ENCODE peak calls at places on chromosome 3, in six cellular contexts. One of them, this sample, is unnamed.

GRCh38 chr3:3110299-3110630 is at the start of gene IL5RA:
- DNase-seq in A549: peak
- DNase-seq in testis: no peak
- DNase-seq in transverse colon: no peak
- DNase-seq in HepG2: no peak
- DNase-seq in heart left ventricle: no peak
- DNase-seq in this sample: peak

GRCh38 chr3:112467584-112467983 is 31.7 kb downstream of the BTLA start:
- DNase-seq in A549: peak
- DNase-seq in testis: no peak
- DNase-seq in transverse colon: no peak
- DNase-seq in HepG2: no peak
- DNase-seq in heart left ventricle: no peak
- DNase-seq in this sample: no peak

GRCh38 chr3:151086484-151087456 is 1.3 kb downstream of the MED12L start:
- DNase-seq in A549: peak
- DNase-seq in testis: peak
- DNase-seq in transverse colon: peak
- DNase-seq in HepG2: peak
- DNase-seq in heart left ventricle: peak
- DNase-seq in this sample: peak

GRCh38 chr3:61331937-61332590 is 80.8 kb upstream of the FHIT start:
- DNase-seq in A549: no peak
- DNase-seq in testis: no peak
- DNase-seq in transverse colon: no peak
- DNase-seq in HepG2: no peak
- DNase-seq in heart left ventricle: no peak
- DNase-seq in this sample: no peak

GRCh38 chr3:29758108-29759020 is 477.5 kb downstream of the RBMS3 start:
- DNase-seq in A549: no peak
- DNase-seq in testis: no peak
- DNase-seq in transverse colon: no peak
- DNase-seq in HepG2: no peak
- DNase-seq in heart left ventricle: no peak
- DNase-seq in this sample: no peak

GRCh38 chr3:156132313-156132712 is 11.9 kb downstream of the KCNAB1 start:
- DNase-seq in A549: no peak
- DNase-seq in testis: no peak
- DNase-seq in transverse colon: no peak
- DNase-seq in HepG2: no peak
- DNase-seq in heart left ventricle: no peak
- DNase-seq in this sample: no peak

GRCh38 chr3:38404286-38404685 is 49.4 kb upstream of the ACVR2B start:
- DNase-seq in A549: no peak
- DNase-seq in testis: no peak
- DNase-seq in transverse colon: peak
- DNase-seq in HepG2: no peak
- DNase-seq in heart left ventricle: no peak
- DNase-seq in this sample: no peak

GRCh38 chr3:50154840-50155490 is at the start of gene SEMA3F:
- DNase-seq in A549: peak
- DNase-seq in testis: peak
- DNase-seq in transverse colon: peak
- DNase-seq in HepG2: peak
- DNase-seq in heart left ventricle: peak
- DNase-seq in this sample: peak

GRCh38 chr3:73073091-73073707 is 11.7 kb downstream of the EBLN2 start:
- DNase-seq in A549: no peak
- DNase-seq in testis: no peak
- DNase-seq in transverse colon: no peak
- DNase-seq in HepG2: peak
- DNase-seq in heart left ventricle: no peak
- DNase-seq in this sample: no peak

GRCh38 chr3:120846073-120846472 is 61.9 kb upstream of the STXBP5L start:
- DNase-seq in A549: no peak
- DNase-seq in testis: no peak
- DNase-seq in transverse colon: no peak
- DNase-seq in HepG2: no peak
- DNase-seq in heart left ventricle: no peak
- DNase-seq in this sample: no peak

GRCh38 chr3:35498506-35499210 is 140.7 kb upstream of the ARPP21 start:
- DNase-seq in A549: no peak
- DNase-seq in testis: no peak
- DNase-seq in transverse colon: no peak
- DNase-seq in HepG2: no peak
- DNase-seq in heart left ventricle: no peak
- DNase-seq in this sample: no peak

GRCh38 chr3:50435382-50435781 is 68.1 kb downstream of the CACNA2D2 start:
- DNase-seq in A549: no peak
- DNase-seq in testis: no peak
- DNase-seq in transverse colon: no peak
- DNase-seq in HepG2: no peak
- DNase-seq in heart left ventricle: no peak
- DNase-seq in this sample: peak

GRCh38 chr3:29144361-29144760 is 136.5 kb upstream of the RBMS3 start:
- DNase-seq in A549: no peak
- DNase-seq in testis: no peak
- DNase-seq in transverse colon: no peak
- DNase-seq in HepG2: no peak
- DNase-seq in heart left ventricle: no peak
- DNase-seq in this sample: no peak

GRCh38 chr3:64555351-64555750 is 132.4 kb downstream of the ADAMTS9 start:
- DNase-seq in A549: no peak
- DNase-seq in testis: no peak
- DNase-seq in transverse colon: no peak
- DNase-seq in HepG2: no peak
- DNase-seq in heart left ventricle: no peak
- DNase-seq in this sample: no peak

GRCh38 chr3:13141991-13142412 is 68.8 kb upstream of the IQSEC1 start:
- DNase-seq in A549: no peak
- DNase-seq in testis: peak
- DNase-seq in transverse colon: no peak
- DNase-seq in HepG2: no peak
- DNase-seq in heart left ventricle: no peak
- DNase-seq in this sample: peak

GRCh38 chr3:15858547-15859506 is 61.0 kb upstream of the ANKRD28 start:
- DNase-seq in A549: peak
- DNase-seq in testis: peak
- DNase-seq in transverse colon: peak
- DNase-seq in HepG2: peak
- DNase-seq in heart left ventricle: peak
- DNase-seq in this sample: peak

GRCh38 chr3:65548848-65549625 is 489.7 kb downstream of the MAGI1 start:
- DNase-seq in A549: no peak
- DNase-seq in testis: peak
- DNase-seq in transverse colon: peak
- DNase-seq in HepG2: peak
- DNase-seq in heart left ventricle: peak
- DNase-seq in this sample: peak

GRCh38 chr3:46193436-46193835 is 14.7 kb downstream of the CCR1 start:
- DNase-seq in A549: no peak
- DNase-seq in testis: no peak
- DNase-seq in transverse colon: no peak
- DNase-seq in HepG2: no peak
- DNase-seq in heart left ventricle: no peak
- DNase-seq in this sample: no peak

GRCh38 chr3:143972155-143972494 is 502 bp downstream of the DIPK2A start:
- DNase-seq in A549: no peak
- DNase-seq in testis: no peak
- DNase-seq in transverse colon: no peak
- DNase-seq in HepG2: no peak
- DNase-seq in heart left ventricle: no peak
- DNase-seq in this sample: no peak

GRCh38 chr3:134652886-134653630 is 2.2 kb upstream of the KY start:
- DNase-seq in A549: no peak
- DNase-seq in testis: no peak
- DNase-seq in transverse colon: no peak
- DNase-seq in HepG2: no peak
- DNase-seq in heart left ventricle: no peak
- DNase-seq in this sample: no peak

GRCh38 chr3:150177673-150178378 is 207.1 kb upstream of the PFN2 start:
- DNase-seq in A549: peak
- DNase-seq in testis: no peak
- DNase-seq in transverse colon: no peak
- DNase-seq in HepG2: no peak
- DNase-seq in heart left ventricle: no peak
- DNase-seq in this sample: no peak

GRCh38 chr3:51539291-51539891 is 872 bp downstream of the RAD54L2 start:
- DNase-seq in A549: peak
- DNase-seq in testis: peak
- DNase-seq in transverse colon: peak
- DNase-seq in HepG2: no peak
- DNase-seq in heart left ventricle: no peak
- DNase-seq in this sample: peak

GRCh38 chr3:51544011-51544775 is 5.7 kb downstream of the RAD54L2 start:
- DNase-seq in A549: no peak
- DNase-seq in testis: no peak
- DNase-seq in transverse colon: no peak
- DNase-seq in HepG2: no peak
- DNase-seq in heart left ventricle: no peak
- DNase-seq in this sample: no peak

GRCh38 chr3:51535146-51536019 is 3.1 kb upstream of the RAD54L2 start:
- DNase-seq in A549: no peak
- DNase-seq in testis: no peak
- DNase-seq in transverse colon: no peak
- DNase-seq in HepG2: no peak
- DNase-seq in heart left ventricle: no peak
- DNase-seq in this sample: no peak

GRCh38 chr3:51538115-51538458 is 432 bp upstream of the RAD54L2 start:
- DNase-seq in A549: no peak
- DNase-seq in testis: peak
- DNase-seq in transverse colon: no peak
- DNase-seq in HepG2: no peak
- DNase-seq in heart left ventricle: no peak
- DNase-seq in this sample: peak

GRCh38 chr3:51538459-51539290 is at the start of gene RAD54L2:
- DNase-seq in A549: peak
- DNase-seq in testis: peak
- DNase-seq in transverse colon: peak
- DNase-seq in HepG2: peak
- DNase-seq in heart left ventricle: peak
- DNase-seq in this sample: peak
- TF ChIP-seq POLR2A in A549: peak
- TF ChIP-seq POLR2A in testis: no peak
- TF ChIP-seq POLR2A in transverse colon: no peak
- TF ChIP-seq POLR2A in HepG2: no peak
- TF ChIP-seq POLR2A in heart left ventricle: peak
- TF ChIP-seq POLR2A in this sample: peak

DNA sequence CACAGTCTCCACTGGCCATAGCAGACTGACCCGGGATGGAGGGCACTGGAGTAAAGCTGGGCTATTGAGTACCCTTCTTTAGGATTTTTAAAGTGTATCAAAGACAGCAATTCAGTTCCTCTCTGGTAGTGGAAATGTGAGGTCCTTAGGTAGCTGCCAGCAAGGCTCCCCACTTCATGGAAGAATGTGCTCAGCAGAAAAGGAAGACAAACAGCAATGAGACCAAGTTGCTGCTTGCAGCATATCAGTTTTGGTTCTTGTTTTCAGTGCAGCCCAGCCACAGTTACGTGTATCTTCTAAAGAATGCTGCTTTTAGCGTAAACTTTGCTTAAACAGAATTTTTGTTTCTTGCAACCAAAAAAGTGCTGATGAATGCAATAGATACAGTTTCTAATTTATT is 374.0 kb upstream of the CBLB start:
- DNase-seq in A549: no peak
- DNase-seq in testis: no peak
- DNase-seq in transverse colon: no peak
- DNase-seq in HepG2: no peak
- DNase-seq in heart left ventricle: no peak
- DNase-seq in this sample: no peak
- TF ChIP-seq POLR2A in A549: no peak
- TF ChIP-seq POLR2A in testis: no peak
- TF ChIP-seq POLR2A in transverse colon: no peak
- TF ChIP-seq POLR2A in HepG2: no peak
- TF ChIP-seq POLR2A in heart left ventricle: no peak
- TF ChIP-seq POLR2A in this sample: no peak

DNA sequence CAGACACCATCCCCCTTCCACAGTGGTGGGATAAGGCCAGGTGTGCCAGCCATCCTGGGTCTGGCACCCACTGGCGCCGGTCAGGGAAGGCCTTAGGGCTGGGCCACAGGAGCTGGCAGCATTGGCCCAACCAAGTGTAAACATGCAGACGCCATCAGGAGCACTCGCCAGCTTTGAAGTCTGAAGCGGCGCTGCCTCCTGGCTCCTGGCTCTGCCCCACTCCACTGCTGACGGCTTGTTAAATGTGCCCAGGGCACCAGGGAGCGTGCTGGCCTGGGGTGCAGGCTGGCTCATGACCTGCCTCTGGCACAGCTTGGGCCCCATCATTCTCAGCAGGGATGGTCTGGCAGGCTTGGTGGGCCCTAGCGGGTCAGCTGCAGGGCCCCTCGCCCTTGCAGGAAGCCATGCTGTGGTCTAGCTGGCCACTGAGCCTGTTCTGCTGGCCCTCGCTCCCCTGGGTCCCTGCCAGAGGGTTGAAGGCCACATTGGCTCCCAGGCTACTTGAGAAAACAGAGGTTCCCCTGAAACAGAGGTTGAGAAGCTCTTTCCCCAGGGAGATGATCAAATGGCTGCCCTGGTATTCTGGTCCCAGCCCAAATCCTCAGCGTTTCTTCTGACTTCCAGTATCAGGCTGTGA is 116.6 kb downstream of the DNAJB8 start:
- DNase-seq in A549: no peak
- DNase-seq in testis: no peak
- DNase-seq in transverse colon: no peak
- DNase-seq in HepG2: no peak
- DNase-seq in heart left ventricle: no peak
- DNase-seq in this sample: no peak
- TF ChIP-seq POLR2A in A549: no peak
- TF ChIP-seq POLR2A in testis: no peak
- TF ChIP-seq POLR2A in transverse colon: no peak
- TF ChIP-seq POLR2A in HepG2: no peak
- TF ChIP-seq POLR2A in heart left ventricle: no peak
- TF ChIP-seq POLR2A in this sample: no peak

DNA sequence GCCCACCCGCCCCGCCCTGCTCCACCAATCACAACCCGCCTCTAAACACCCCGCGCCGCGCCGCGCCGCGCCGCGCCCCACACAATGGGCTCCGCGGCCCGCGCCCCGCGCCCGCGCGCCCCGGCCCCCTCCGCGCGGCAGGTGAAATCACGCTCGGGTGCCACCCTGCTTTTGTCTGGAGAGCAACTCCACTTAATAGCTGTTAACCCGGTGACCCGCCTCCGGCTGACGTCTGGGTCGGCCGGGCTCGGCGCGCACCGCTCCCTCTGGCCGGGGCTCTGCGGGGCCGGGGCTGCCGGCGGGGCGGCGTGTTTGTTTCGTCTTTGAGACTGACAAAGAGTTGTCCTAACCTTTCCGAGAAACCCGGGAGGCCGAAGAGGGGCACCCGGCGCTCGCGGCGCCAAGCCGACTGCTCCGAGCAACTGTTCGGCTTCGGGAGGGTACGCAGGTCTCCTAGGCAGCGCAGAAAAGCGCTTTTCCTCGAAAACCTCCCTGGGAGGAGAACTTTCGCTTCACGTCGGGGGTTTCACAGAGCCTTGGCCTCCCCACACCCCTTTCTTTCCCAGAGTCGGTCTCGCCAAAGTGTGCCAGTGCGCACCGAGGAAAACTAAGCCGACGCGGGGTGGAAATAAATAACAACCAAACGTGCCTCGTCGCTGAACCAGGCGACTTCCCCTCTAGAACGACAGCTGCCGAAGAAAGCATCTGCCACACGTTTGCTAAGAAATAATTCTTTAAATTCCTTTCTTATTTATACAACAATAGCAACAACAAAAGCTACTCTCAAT is 518.4 kb downstream of the FOXP1 start:
- DNase-seq in A549: peak
- DNase-seq in testis: peak
- DNase-seq in transverse colon: peak
- DNase-seq in HepG2: peak
- DNase-seq in heart left ventricle: peak
- DNase-seq in this sample: peak
- TF ChIP-seq POLR2A in A549: no peak
- TF ChIP-seq POLR2A in testis: no peak
- TF ChIP-seq POLR2A in transverse colon: peak
- TF ChIP-seq POLR2A in HepG2: no peak
- TF ChIP-seq POLR2A in heart left ventricle: no peak
- TF ChIP-seq POLR2A in this sample: no peak